ENCODE peak calls at places on chromosomes 6 and 20, in eight cellular contexts. One of them, this sample, is unnamed.

GRCh38 chr6:87522686-87523085 is 49.9 kb downstream of the SLC35A1 start:
- DNase-seq in brain microvascular endothelial cell: no peak
- DNase-seq in DND-41: no peak
- DNase-seq in heart right ventricle: no peak
- DNase-seq in heart left ventricle: no peak
- DNase-seq in neural progenitor cell: no peak
- DNase-seq in dorsolateral prefrontal cortex: no peak
- DNase-seq in esophagus squamous epithelium: no peak
- DNase-seq in this sample: no peak

GRCh38 chr6:143744593-143745151 is 66.9 kb downstream of the PHACTR2 start:
- DNase-seq in brain microvascular endothelial cell: no peak
- DNase-seq in DND-41: no peak
- DNase-seq in heart right ventricle: no peak
- DNase-seq in heart left ventricle: no peak
- DNase-seq in neural progenitor cell: no peak
- DNase-seq in dorsolateral prefrontal cortex: no peak
- DNase-seq in esophagus squamous epithelium: no peak
- DNase-seq in this sample: no peak

GRCh38 chr6:51702851-51703250 is 384.6 kb downstream of the PKHD1 start:
- DNase-seq in brain microvascular endothelial cell: no peak
- DNase-seq in DND-41: no peak
- DNase-seq in heart right ventricle: no peak
- DNase-seq in heart left ventricle: no peak
- DNase-seq in neural progenitor cell: no peak
- DNase-seq in dorsolateral prefrontal cortex: no peak
- DNase-seq in esophagus squamous epithelium: no peak
- DNase-seq in this sample: no peak

GRCh38 chr6:2732503-2733089 is 18.1 kb downstream of the MYLK4 start:
- DNase-seq in brain microvascular endothelial cell: no peak
- DNase-seq in DND-41: no peak
- DNase-seq in heart right ventricle: no peak
- DNase-seq in heart left ventricle: no peak
- DNase-seq in neural progenitor cell: no peak
- DNase-seq in dorsolateral prefrontal cortex: no peak
- DNase-seq in esophagus squamous epithelium: no peak
- DNase-seq in this sample: no peak

GRCh38 chr6:82086944-82087343 is 160.6 kb downstream of the IBTK start:
- DNase-seq in brain microvascular endothelial cell: no peak
- DNase-seq in DND-41: no peak
- DNase-seq in heart right ventricle: no peak
- DNase-seq in heart left ventricle: no peak
- DNase-seq in neural progenitor cell: no peak
- DNase-seq in dorsolateral prefrontal cortex: no peak
- DNase-seq in esophagus squamous epithelium: no peak
- DNase-seq in this sample: no peak

GRCh38 chr6:88474720-88475119 is 308.6 kb upstream of the CNR1 start:
- DNase-seq in brain microvascular endothelial cell: no peak
- DNase-seq in DND-41: no peak
- DNase-seq in heart right ventricle: no peak
- DNase-seq in heart left ventricle: no peak
- DNase-seq in neural progenitor cell: no peak
- DNase-seq in dorsolateral prefrontal cortex: no peak
- DNase-seq in esophagus squamous epithelium: no peak
- DNase-seq in this sample: no peak

GRCh38 chr6:158783167-158783450 is 36.1 kb downstream of the EZR start:
- DNase-seq in brain microvascular endothelial cell: no peak
- DNase-seq in DND-41: no peak
- DNase-seq in heart right ventricle: no peak
- DNase-seq in heart left ventricle: no peak
- DNase-seq in neural progenitor cell: no peak
- DNase-seq in dorsolateral prefrontal cortex: no peak
- DNase-seq in esophagus squamous epithelium: no peak
- DNase-seq in this sample: no peak

GRCh38 chr6:38169221-38169674 is 349.7 kb downstream of the ZFAND3 start:
- DNase-seq in brain microvascular endothelial cell: no peak
- DNase-seq in DND-41: no peak
- DNase-seq in heart right ventricle: no peak
- DNase-seq in heart left ventricle: no peak
- DNase-seq in neural progenitor cell: peak
- DNase-seq in dorsolateral prefrontal cortex: no peak
- DNase-seq in esophagus squamous epithelium: no peak
- DNase-seq in this sample: no peak

GRCh38 chr6:122568865-122569264 is 41.3 kb upstream of the PKIB start:
- DNase-seq in brain microvascular endothelial cell: no peak
- DNase-seq in DND-41: no peak
- DNase-seq in heart right ventricle: no peak
- DNase-seq in heart left ventricle: no peak
- DNase-seq in neural progenitor cell: no peak
- DNase-seq in dorsolateral prefrontal cortex: no peak
- DNase-seq in esophagus squamous epithelium: no peak
- DNase-seq in this sample: no peak

GRCh38 chr6:168607272-168608112 is 166.5 kb downstream of the SMOC2 start:
- DNase-seq in brain microvascular endothelial cell: no peak
- DNase-seq in DND-41: no peak
- DNase-seq in heart right ventricle: no peak
- DNase-seq in heart left ventricle: no peak
- DNase-seq in neural progenitor cell: peak
- DNase-seq in dorsolateral prefrontal cortex: no peak
- DNase-seq in esophagus squamous epithelium: no peak
- DNase-seq in this sample: no peak

GRCh38 chr6:24902782-24903181 is 33.0 kb downstream of the RIPOR2 start:
- DNase-seq in brain microvascular endothelial cell: peak
- DNase-seq in DND-41: no peak
- DNase-seq in heart right ventricle: no peak
- DNase-seq in heart left ventricle: no peak
- DNase-seq in neural progenitor cell: no peak
- DNase-seq in dorsolateral prefrontal cortex: no peak
- DNase-seq in esophagus squamous epithelium: no peak
- DNase-seq in this sample: no peak

GRCh38 chr6:154276810-154277577 is 79.6 kb downstream of the IPCEF1 start:
- DNase-seq in brain microvascular endothelial cell: no peak
- DNase-seq in DND-41: no peak
- DNase-seq in heart right ventricle: no peak
- DNase-seq in heart left ventricle: no peak
- DNase-seq in neural progenitor cell: peak
- DNase-seq in dorsolateral prefrontal cortex: no peak
- DNase-seq in esophagus squamous epithelium: no peak
- DNase-seq in this sample: no peak

GRCh38 chr6:124870611-124871201 is 91.5 kb upstream of the RNF217 start:
- DNase-seq in brain microvascular endothelial cell: peak
- DNase-seq in DND-41: no peak
- DNase-seq in heart right ventricle: no peak
- DNase-seq in heart left ventricle: no peak
- DNase-seq in neural progenitor cell: peak
- DNase-seq in dorsolateral prefrontal cortex: no peak
- DNase-seq in esophagus squamous epithelium: no peak
- DNase-seq in this sample: no peak

GRCh38 chr20:51739722-51740249 is 28.4 kb downstream of the ATP9A start:
- DNase-seq in brain microvascular endothelial cell: no peak
- DNase-seq in DND-41: no peak
- DNase-seq in heart right ventricle: no peak
- DNase-seq in heart left ventricle: no peak
- DNase-seq in neural progenitor cell: no peak
- DNase-seq in dorsolateral prefrontal cortex: no peak
- DNase-seq in esophagus squamous epithelium: no peak
- DNase-seq in this sample: no peak

GRCh38 chr6:130547723-130548122 is 181.9 kb downstream of the TMEM200A start:
- DNase-seq in brain microvascular endothelial cell: no peak
- DNase-seq in DND-41: no peak
- DNase-seq in heart right ventricle: no peak
- DNase-seq in heart left ventricle: no peak
- DNase-seq in neural progenitor cell: peak
- DNase-seq in dorsolateral prefrontal cortex: no peak
- DNase-seq in esophagus squamous epithelium: no peak
- DNase-seq in this sample: no peak

GRCh38 chr20:47988601-47989116 is 203.4 kb upstream of the SULF2 start:
- DNase-seq in brain microvascular endothelial cell: no peak
- DNase-seq in DND-41: no peak
- DNase-seq in heart right ventricle: no peak
- DNase-seq in heart left ventricle: no peak
- DNase-seq in neural progenitor cell: no peak
- DNase-seq in dorsolateral prefrontal cortex: no peak
- DNase-seq in esophagus squamous epithelium: no peak
- DNase-seq in this sample: no peak

GRCh38 chr6:90131614-90132423 is 164.8 kb downstream of the BACH2 start:
- DNase-seq in brain microvascular endothelial cell: no peak
- DNase-seq in DND-41: no peak
- DNase-seq in heart right ventricle: peak
- DNase-seq in heart left ventricle: peak
- DNase-seq in neural progenitor cell: no peak
- DNase-seq in dorsolateral prefrontal cortex: peak
- DNase-seq in esophagus squamous epithelium: no peak
- DNase-seq in this sample: no peak

GRCh38 chr6:101608724-101609123 is 215.2 kb downstream of the GRIK2 start:
- DNase-seq in brain microvascular endothelial cell: no peak
- DNase-seq in DND-41: no peak
- DNase-seq in heart right ventricle: no peak
- DNase-seq in heart left ventricle: no peak
- DNase-seq in neural progenitor cell: no peak
- DNase-seq in dorsolateral prefrontal cortex: no peak
- DNase-seq in esophagus squamous epithelium: no peak
- DNase-seq in this sample: no peak

GRCh38 chr20:45911486-45912343 is at the start of gene PLTP:
- DNase-seq in brain microvascular endothelial cell: peak
- DNase-seq in DND-41: peak
- DNase-seq in heart right ventricle: peak
- DNase-seq in heart left ventricle: peak
- DNase-seq in neural progenitor cell: peak
- DNase-seq in dorsolateral prefrontal cortex: peak
- DNase-seq in esophagus squamous epithelium: no peak
- DNase-seq in this sample: no peak

GRCh38 chr6:129672883-129673631 is 36.9 kb downstream of the ARHGAP18 start:
- DNase-seq in brain microvascular endothelial cell: peak
- DNase-seq in DND-41: peak
- DNase-seq in heart right ventricle: no peak
- DNase-seq in heart left ventricle: no peak
- DNase-seq in neural progenitor cell: no peak
- DNase-seq in dorsolateral prefrontal cortex: no peak
- DNase-seq in esophagus squamous epithelium: no peak
- DNase-seq in this sample: no peak

GRCh38 chr20:43919686-43920403 is 5.2 kb downstream of the TOX2 start:
- DNase-seq in brain microvascular endothelial cell: no peak
- DNase-seq in DND-41: no peak
- DNase-seq in heart right ventricle: no peak
- DNase-seq in heart left ventricle: no peak
- DNase-seq in neural progenitor cell: no peak
- DNase-seq in dorsolateral prefrontal cortex: no peak
- DNase-seq in esophagus squamous epithelium: no peak
- DNase-seq in this sample: no peak

GRCh38 chr20:62136283-62137091 is 6.7 kb downstream of the PSMA7 start:
- DNase-seq in brain microvascular endothelial cell: peak
- DNase-seq in DND-41: peak
- DNase-seq in heart right ventricle: peak
- DNase-seq in heart left ventricle: peak
- DNase-seq in neural progenitor cell: peak
- DNase-seq in dorsolateral prefrontal cortex: peak
- DNase-seq in esophagus squamous epithelium: no peak
- DNase-seq in this sample: no peak

GRCh38 chr6:17381429-17382147 is 11.8 kb upstream of the CAP2 start:
- DNase-seq in brain microvascular endothelial cell: peak
- DNase-seq in DND-41: no peak
- DNase-seq in heart right ventricle: no peak
- DNase-seq in heart left ventricle: no peak
- DNase-seq in neural progenitor cell: no peak
- DNase-seq in dorsolateral prefrontal cortex: peak
- DNase-seq in esophagus squamous epithelium: no peak
- DNase-seq in this sample: no peak

GRCh38 chr20:31666258-31667042 is 28.7 kb downstream of the COX4I2 start:
- DNase-seq in brain microvascular endothelial cell: no peak
- DNase-seq in DND-41: no peak
- DNase-seq in heart right ventricle: peak
- DNase-seq in heart left ventricle: peak
- DNase-seq in neural progenitor cell: peak
- DNase-seq in dorsolateral prefrontal cortex: no peak
- DNase-seq in esophagus squamous epithelium: no peak
- DNase-seq in this sample: no peak

GRCh38 chr20:49915118-49915379 is 280 bp downstream of the SPATA2 start:
- DNase-seq in brain microvascular endothelial cell: no peak
- DNase-seq in DND-41: no peak
- DNase-seq in heart right ventricle: no peak
- DNase-seq in heart left ventricle: no peak
- DNase-seq in neural progenitor cell: no peak
- DNase-seq in dorsolateral prefrontal cortex: no peak
- DNase-seq in esophagus squamous epithelium: no peak
- DNase-seq in this sample: no peak
- TF ChIP-seq CTCF in brain microvascular endothelial cell: no peak
- TF ChIP-seq CTCF in DND-41: peak
- TF ChIP-seq CTCF in heart right ventricle: no peak
- TF ChIP-seq CTCF in heart left ventricle: no peak
- TF ChIP-seq CTCF in neural progenitor cell: peak
- TF ChIP-seq CTCF in dorsolateral prefrontal cortex: no peak
- TF ChIP-seq CTCF in esophagus squamous epithelium: no peak
- TF ChIP-seq CTCF in this sample: no peak

DNA sequence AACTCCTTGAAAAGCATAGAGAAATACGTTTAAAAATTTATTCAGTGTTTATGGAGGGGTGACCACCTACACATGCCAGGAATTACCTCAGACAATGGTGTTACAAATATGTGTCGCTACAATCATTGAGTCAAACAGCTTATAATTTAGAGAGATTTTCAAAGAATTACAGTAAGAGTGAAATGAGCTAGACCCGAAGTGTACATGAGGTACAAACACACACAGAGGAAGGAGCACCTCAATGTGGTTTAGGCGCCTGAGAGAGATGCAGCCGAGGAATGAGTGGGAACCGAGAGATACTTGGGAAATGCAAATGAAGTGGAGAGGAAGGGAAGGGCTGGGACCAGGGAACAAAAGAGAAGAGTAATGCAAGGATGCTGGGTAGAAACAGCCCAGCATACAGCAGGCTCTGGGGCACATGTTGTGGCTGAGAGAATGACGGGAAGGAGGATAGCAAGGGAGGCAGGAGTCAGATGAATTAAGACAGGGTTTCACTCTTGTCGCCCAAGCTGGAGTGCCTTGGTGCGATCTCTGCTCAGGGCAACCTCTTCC is 15.5 kb downstream of the EEF1E1 start:
- DNase-seq in brain microvascular endothelial cell: no peak
- DNase-seq in DND-41: no peak
- DNase-seq in heart right ventricle: no peak
- DNase-seq in heart left ventricle: no peak
- DNase-seq in neural progenitor cell: no peak
- DNase-seq in dorsolateral prefrontal cortex: no peak
- DNase-seq in esophagus squamous epithelium: no peak
- DNase-seq in this sample: no peak
- H3K27ac ChIP-seq in brain microvascular endothelial cell: no peak
- H3K27ac ChIP-seq in DND-41: no peak
- H3K27ac ChIP-seq in heart right ventricle: no peak
- H3K27ac ChIP-seq in heart left ventricle: no peak
- H3K27ac ChIP-seq in neural progenitor cell: no peak
- H3K27ac ChIP-seq in dorsolateral prefrontal cortex: no peak
- H3K27ac ChIP-seq in esophagus squamous epithelium: no peak
- H3K27ac ChIP-seq in this sample: no peak

GRCh38 chr6:32610897-32611296 is 21.2 kb upstream of the HLA-DRB1 start:
- DNase-seq in brain microvascular endothelial cell: no peak
- DNase-seq in DND-41: no peak
- DNase-seq in heart right ventricle: no peak
- DNase-seq in heart left ventricle: no peak
- DNase-seq in neural progenitor cell: no peak
- DNase-seq in dorsolateral prefrontal cortex: no peak
- DNase-seq in esophagus squamous epithelium: no peak
- DNase-seq in this sample: no peak
- H3K4me3 ChIP-seq in brain microvascular endothelial cell: no peak
- H3K4me3 ChIP-seq in DND-41: no peak
- H3K4me3 ChIP-seq in heart right ventricle: no peak
- H3K4me3 ChIP-seq in heart left ventricle: no peak
- H3K4me3 ChIP-seq in neural progenitor cell: no peak
- H3K4me3 ChIP-seq in dorsolateral prefrontal cortex: no peak
- H3K4me3 ChIP-seq in esophagus squamous epithelium: no peak
- H3K4me3 ChIP-seq in this sample: no peak

GRCh38 chr6:36805917-36806316 is 33.3 kb downstream of the CPNE5 start:
- DNase-seq in brain microvascular endothelial cell: no peak
- DNase-seq in DND-41: no peak
- DNase-seq in heart right ventricle: no peak
- DNase-seq in heart left ventricle: no peak
- DNase-seq in neural progenitor cell: peak
- DNase-seq in dorsolateral prefrontal cortex: no peak
- DNase-seq in esophagus squamous epithelium: no peak
- DNase-seq in this sample: no peak
- TF ChIP-seq CTCF in brain microvascular endothelial cell: no peak
- TF ChIP-seq CTCF in DND-41: no peak
- TF ChIP-seq CTCF in heart right ventricle: no peak
- TF ChIP-seq CTCF in heart left ventricle: no peak
- TF ChIP-seq CTCF in neural progenitor cell: peak
- TF ChIP-seq CTCF in dorsolateral prefrontal cortex: no peak
- TF ChIP-seq CTCF in esophagus squamous epithelium: no peak
- TF ChIP-seq CTCF in this sample: no peak